ENCODE peak calls at places on chromosomes 4 and X, in six cellular contexts. R is KBM-7, J is aorta, K is cardiac muscle cell, N is breast epithelium, Z is H9. H is an unnamed sample.

GRCh38 chr4:1299301-1299860 is 9.7 kb downstream of the MAEA start:
- DNase-seq in N (no peak), R (no peak), K (no peak), Z (no peak), J (peak), H (no peak)

GRCh38 chr4:81606796-81607550 is 135.3 kb upstream of the RASGEF1B start:
- DNase-seq in Z (no peak), R (peak), K (no peak), J (no peak), N (no peak), H (no peak)

GRCh38 chrX:17535229-17535628 is 160.2 kb downstream of the NHS start:
- DNase-seq in Z (peak), R (peak), J (no peak), N (no peak), K (peak), H (peak)

GRCh38 chr4:108031427-108032083 is 41.9 kb downstream of the HADH start:
- DNase-seq in N (no peak), K (no peak), R (no peak), J (no peak), Z (no peak), H (no peak)

GRCh38 chrX:53186363-53186762 is 38.6 kb downstream of the KDM5C start:
- DNase-seq in K (no peak), N (no peak), J (no peak), Z (no peak), R (no peak), H (no peak)

GRCh38 chr4:54439831-54440243 is 210.7 kb downstream of the PDGFRA start:
- DNase-seq in J (no peak), R (peak), N (peak), Z (no peak), K (no peak), H (peak)

GRCh38 chr4:41281038-41281634 is 24.4 kb downstream of the UCHL1 start:
- DNase-seq in J (no peak), K (peak), Z (peak), R (peak), N (peak), H (peak)

GRCh38 chrX:40845331-40845911 is 110.1 kb upstream of the MED14 start:
- DNase-seq in K (peak), J (no peak), R (no peak), N (no peak), Z (peak), H (no peak)

GRCh38 chr4:76640252-76640925 is 205.4 kb downstream of the SHROOM3 start:
- DNase-seq in Z (peak), N (peak), K (no peak), J (no peak), R (no peak), H (no peak)

GRCh38 chr4:17336524-17336941 is 175.4 kb downstream of the QDPR start:
- DNase-seq in J (no peak), N (no peak), K (no peak), Z (no peak), R (no peak), H (no peak)

GRCh38 chr4:189870835-189871234 is 69.8 kb upstream of the FRG1 start:
- DNase-seq in R (no peak), J (no peak), N (no peak), K (no peak), Z (no peak), H (no peak)

H was measured in AML-193.